ENCODE peak calls at places on chromosomes 12 and 14, in ten cellular contexts. One of them, this sample, is unnamed.

GRCh38 chr14:65287264-65288131 is 125.0 kb upstream of the FUT8 start:
- DNase-seq in sigmoid colon: no peak
- DNase-seq in spleen: peak; percentile 85
- DNase-seq in Panc1: no peak
- DNase-seq in suprapubic skin: no peak
- DNase-seq in HepG2: no peak
- DNase-seq in GM23338: peak; percentile 31
- DNase-seq in transverse colon: peak; percentile 51
- DNase-seq in stomach: no peak
- DNase-seq in K562: no peak
- DNase-seq in this sample: no peak

GRCh38 chr14:65927871-65928270 is 515.3 kb downstream of the FUT8 start:
- DNase-seq in sigmoid colon: no peak
- DNase-seq in spleen: peak; percentile 82
- DNase-seq in Panc1: no peak
- DNase-seq in suprapubic skin: no peak
- DNase-seq in HepG2: no peak
- DNase-seq in GM23338: peak; percentile 54
- DNase-seq in transverse colon: peak; percentile 37
- DNase-seq in stomach: peak; percentile 47
- DNase-seq in K562: no peak
- DNase-seq in this sample: no peak

GRCh38 chr14:44846232-44846824 is 115.4 kb downstream of the KLHL28 start:
- DNase-seq in sigmoid colon: no peak
- DNase-seq in spleen: no peak
- DNase-seq in Panc1: peak; percentile 39
- DNase-seq in suprapubic skin: no peak
- DNase-seq in HepG2: peak; percentile 27
- DNase-seq in GM23338: peak; percentile 72
- DNase-seq in transverse colon: no peak
- DNase-seq in stomach: no peak
- DNase-seq in K562: peak; percentile 20
- DNase-seq in this sample: no peak

GRCh38 chr14:77980475-77981321 is 180.8 kb downstream of the ADCK1 start:
- DNase-seq in sigmoid colon: no peak
- DNase-seq in spleen: no peak
- DNase-seq in Panc1: no peak
- DNase-seq in suprapubic skin: no peak
- DNase-seq in HepG2: no peak
- DNase-seq in GM23338: peak; percentile 71
- DNase-seq in transverse colon: peak; percentile 46
- DNase-seq in stomach: peak; percentile 83
- DNase-seq in K562: no peak
- DNase-seq in this sample: no peak

GRCh38 chr14:78902010-78902623 is 731.9 kb downstream of the NRXN3 start:
- DNase-seq in sigmoid colon: no peak
- DNase-seq in spleen: no peak
- DNase-seq in Panc1: no peak
- DNase-seq in suprapubic skin: no peak
- DNase-seq in HepG2: peak; percentile 8
- DNase-seq in GM23338: peak; percentile 68
- DNase-seq in transverse colon: peak; percentile 15
- DNase-seq in stomach: peak; percentile 31
- DNase-seq in K562: peak; percentile 5
- DNase-seq in this sample: no peak

GRCh38 chr12:29505078-29505477 is 7.6 kb upstream of the OVCH1 start:
- DNase-seq in sigmoid colon: no peak
- DNase-seq in spleen: no peak
- DNase-seq in Panc1: no peak
- DNase-seq in suprapubic skin: no peak
- DNase-seq in HepG2: no peak
- DNase-seq in GM23338: no peak
- DNase-seq in transverse colon: no peak
- DNase-seq in stomach: no peak
- DNase-seq in K562: no peak
- DNase-seq in this sample: no peak

GRCh38 chr14:53113992-53114391 is 39.1 kb downstream of the DDHD1 start:
- DNase-seq in sigmoid colon: no peak
- DNase-seq in spleen: no peak
- DNase-seq in Panc1: no peak
- DNase-seq in suprapubic skin: no peak
- DNase-seq in HepG2: no peak
- DNase-seq in GM23338: no peak
- DNase-seq in transverse colon: no peak
- DNase-seq in stomach: no peak
- DNase-seq in K562: no peak
- DNase-seq in this sample: no peak

GRCh38 chr14:62462996-62463395 is 582.3 kb downstream of the KCNH5 start:
- DNase-seq in sigmoid colon: no peak
- DNase-seq in spleen: no peak
- DNase-seq in Panc1: no peak
- DNase-seq in suprapubic skin: no peak
- DNase-seq in HepG2: no peak
- DNase-seq in GM23338: no peak
- DNase-seq in transverse colon: no peak
- DNase-seq in stomach: no peak
- DNase-seq in K562: no peak
- DNase-seq in this sample: no peak

GRCh38 chr12:74985986-74986319 is 223.7 kb downstream of the KCNC2 start:
- DNase-seq in sigmoid colon: peak; percentile 46
- DNase-seq in spleen: peak; percentile 53
- DNase-seq in Panc1: no peak
- DNase-seq in suprapubic skin: no peak
- DNase-seq in HepG2: no peak
- DNase-seq in GM23338: no peak
- DNase-seq in transverse colon: no peak
- DNase-seq in stomach: no peak
- DNase-seq in K562: no peak
- DNase-seq in this sample: no peak

GRCh38 chr12:132700212-132700913 is 10.3 kb upstream of the PGAM5 start:
- DNase-seq in sigmoid colon: no peak
- DNase-seq in spleen: no peak
- DNase-seq in Panc1: peak; percentile 41
- DNase-seq in suprapubic skin: no peak
- DNase-seq in HepG2: peak; percentile 45
- DNase-seq in GM23338: no peak
- DNase-seq in transverse colon: no peak
- DNase-seq in stomach: no peak
- DNase-seq in K562: no peak
- DNase-seq in this sample: no peak

GRCh38 chr14:90676356-90676755 is 139.9 kb downstream of the TTC7B start:
- DNase-seq in sigmoid colon: no peak
- DNase-seq in spleen: no peak
- DNase-seq in Panc1: no peak
- DNase-seq in suprapubic skin: no peak
- DNase-seq in HepG2: no peak
- DNase-seq in GM23338: no peak
- DNase-seq in transverse colon: no peak
- DNase-seq in stomach: no peak
- DNase-seq in K562: no peak
- DNase-seq in this sample: no peak

GRCh38 chr14:90675399-90675798 is 140.8 kb downstream of the TTC7B start:
- DNase-seq in sigmoid colon: no peak
- DNase-seq in spleen: no peak
- DNase-seq in Panc1: no peak
- DNase-seq in suprapubic skin: no peak
- DNase-seq in HepG2: no peak
- DNase-seq in GM23338: no peak
- DNase-seq in transverse colon: no peak
- DNase-seq in stomach: no peak
- DNase-seq in K562: no peak
- DNase-seq in this sample: no peak

GRCh38 chr14:90678420-90678819 is 137.8 kb downstream of the TTC7B start:
- DNase-seq in sigmoid colon: no peak
- DNase-seq in spleen: no peak
- DNase-seq in Panc1: no peak
- DNase-seq in suprapubic skin: no peak
- DNase-seq in HepG2: no peak
- DNase-seq in GM23338: no peak
- DNase-seq in transverse colon: no peak
- DNase-seq in stomach: no peak
- DNase-seq in K562: no peak
- DNase-seq in this sample: no peak

GRCh38 chr14:90677484-90678045 is 138.7 kb downstream of the TTC7B start:
- DNase-seq in sigmoid colon: no peak
- DNase-seq in spleen: no peak
- DNase-seq in Panc1: no peak
- DNase-seq in suprapubic skin: no peak
- DNase-seq in HepG2: no peak
- DNase-seq in GM23338: no peak
- DNase-seq in transverse colon: no peak
- DNase-seq in stomach: no peak
- DNase-seq in K562: no peak
- DNase-seq in this sample: no peak

GRCh38 chr14:90676859-90677258 is 139.4 kb downstream of the TTC7B start:
- DNase-seq in sigmoid colon: peak; percentile 91
- DNase-seq in spleen: no peak
- DNase-seq in Panc1: no peak
- DNase-seq in suprapubic skin: no peak
- DNase-seq in HepG2: no peak
- DNase-seq in GM23338: no peak
- DNase-seq in transverse colon: no peak
- DNase-seq in stomach: no peak
- DNase-seq in K562: no peak
- DNase-seq in this sample: no peak
- TF ChIP-seq POLR2AphosphoS5 in sigmoid colon: peak; percentile 95
- TF ChIP-seq POLR2AphosphoS5 in spleen: no peak
- TF ChIP-seq POLR2AphosphoS5 in Panc1: no peak
- TF ChIP-seq POLR2AphosphoS5 in suprapubic skin: no peak
- TF ChIP-seq POLR2AphosphoS5 in HepG2: no peak
- TF ChIP-seq POLR2AphosphoS5 in GM23338: no peak
- TF ChIP-seq POLR2AphosphoS5 in transverse colon: peak; percentile 88
- TF ChIP-seq POLR2AphosphoS5 in stomach: peak; percentile 59
- TF ChIP-seq POLR2AphosphoS5 in K562: no peak
- TF ChIP-seq POLR2AphosphoS5 in this sample: no peak

GRCh38 chr14:101224356-101225115 is 321.0 kb upstream of the RTL1 start:
- DNase-seq in sigmoid colon: peak; percentile 59
- DNase-seq in spleen: no peak
- DNase-seq in Panc1: no peak
- DNase-seq in suprapubic skin: peak; percentile 77
- DNase-seq in HepG2: no peak
- DNase-seq in GM23338: peak; percentile 13
- DNase-seq in transverse colon: no peak
- DNase-seq in stomach: no peak
- DNase-seq in K562: no peak
- DNase-seq in this sample: no peak
- H3K27ac ChIP-seq in sigmoid colon: no peak overlapping the region
- H3K27ac ChIP-seq in spleen: no peak overlapping the region
- H3K27ac ChIP-seq in Panc1: no peak overlapping the region
- H3K27ac ChIP-seq in suprapubic skin: no peak overlapping the region
- H3K27ac ChIP-seq in HepG2: no peak overlapping the region
- H3K27ac ChIP-seq in GM23338: no peak overlapping the region
- H3K27ac ChIP-seq in transverse colon: no peak overlapping the region
- H3K27ac ChIP-seq in stomach: no peak overlapping the region
- H3K27ac ChIP-seq in K562: no peak overlapping the region
- H3K27ac ChIP-seq in this sample: no peak overlapping the region

GRCh38 chr14:68781161-68782021 is 11.5 kb downstream of the ZFP36L1 start:
- DNase-seq in sigmoid colon: peak; percentile 68
- DNase-seq in spleen: peak; percentile 87
- DNase-seq in Panc1: no peak
- DNase-seq in suprapubic skin: peak; percentile 76
- DNase-seq in HepG2: no peak
- DNase-seq in GM23338: no peak
- DNase-seq in transverse colon: peak; percentile 64
- DNase-seq in stomach: peak; percentile 72
- DNase-seq in K562: peak; percentile 36
- DNase-seq in this sample: peak; percentile 17
- H3K4me1 ChIP-seq in sigmoid colon: no peaks in the 10 kb centered on the region
- H3K4me1 ChIP-seq in spleen: peaks cover 65% of the 10 kb centered on the region
- H3K4me1 ChIP-seq in Panc1: peaks cover 6% of the 10 kb centered on the region
- H3K4me1 ChIP-seq in suprapubic skin: peaks cover 53% of the 10 kb centered on the region
- H3K4me1 ChIP-seq in HepG2: peaks cover 92% of the 10 kb centered on the region
- H3K4me1 ChIP-seq in GM23338: no peaks in the 10 kb centered on the region
- H3K4me1 ChIP-seq in transverse colon: peaks cover 61% of the 10 kb centered on the region
- H3K4me1 ChIP-seq in stomach: peaks cover 70% of the 10 kb centered on the region
- H3K4me1 ChIP-seq in K562: peaks cover 56% of the 10 kb centered on the region
- H3K4me1 ChIP-seq in this sample: no peaks in the 10 kb centered on the region

DNA sequence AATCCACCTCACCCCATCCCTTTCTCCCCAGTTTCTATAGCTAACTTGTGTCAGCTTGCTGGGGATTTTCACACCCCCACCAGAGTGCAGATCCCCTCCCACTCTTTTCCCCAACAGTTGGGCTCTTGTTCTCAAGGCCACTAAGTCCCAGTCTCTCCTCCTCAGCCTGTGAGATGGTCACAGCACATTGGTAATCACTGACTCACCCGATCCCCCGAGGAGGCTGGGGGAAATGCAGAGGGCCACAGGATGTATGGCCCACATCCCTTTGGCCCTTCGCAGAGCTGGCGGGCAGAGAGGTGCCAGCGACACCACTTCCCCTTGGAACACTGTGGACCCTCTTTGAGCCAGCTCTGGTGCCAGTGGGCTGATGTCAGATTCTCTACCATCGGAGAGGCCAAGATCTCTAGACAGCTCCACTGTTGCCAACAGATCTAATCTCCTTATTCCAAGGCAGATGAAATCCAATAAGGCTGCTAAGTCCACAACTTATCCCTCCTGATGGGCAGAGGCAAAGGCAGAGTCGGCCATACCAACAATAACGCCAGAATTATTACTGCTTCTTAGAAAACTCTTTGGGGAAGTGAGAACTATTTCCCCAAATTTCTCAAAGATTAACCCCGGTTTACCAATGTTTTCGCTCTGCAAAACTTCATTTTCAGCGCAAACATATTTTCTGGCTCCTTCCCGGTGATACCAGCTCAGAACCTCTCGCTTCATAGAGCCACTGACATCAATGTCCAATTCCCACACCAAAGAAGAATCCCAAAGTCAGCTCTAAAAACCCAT is 1.5 kb downstream of the FMNL3 start:
- DNase-seq in sigmoid colon: peak; percentile 69
- DNase-seq in spleen: peak; percentile 79
- DNase-seq in Panc1: no peak
- DNase-seq in suprapubic skin: peak; percentile 76
- DNase-seq in HepG2: peak; percentile 10
- DNase-seq in GM23338: peak; percentile 46
- DNase-seq in transverse colon: peak; percentile 30
- DNase-seq in stomach: no peak
- DNase-seq in K562: no peak
- DNase-seq in this sample: no peak
- TF ChIP-seq POLR2AphosphoS5 in sigmoid colon: peak; percentile 19
- TF ChIP-seq POLR2AphosphoS5 in spleen: peak; percentile 59
- TF ChIP-seq POLR2AphosphoS5 in Panc1: no peak
- TF ChIP-seq POLR2AphosphoS5 in suprapubic skin: no peak
- TF ChIP-seq POLR2AphosphoS5 in HepG2: no peak
- TF ChIP-seq POLR2AphosphoS5 in GM23338: no peak
- TF ChIP-seq POLR2AphosphoS5 in transverse colon: no peak
- TF ChIP-seq POLR2AphosphoS5 in stomach: no peak
- TF ChIP-seq POLR2AphosphoS5 in K562: no peak
- TF ChIP-seq POLR2AphosphoS5 in this sample: no peak

This sample was measured in breast epithelium.